ENCODE peak calls at places on chromosomes 7 and 10, in five cellular contexts. H, W, G, Y and V are unnamed samples.

GRCh38 chr7:6121141-6121540 is 90.0 kb downstream of the ANKRD61 start:
- DNase-seq in H (peak; percentile 19), W (no peak), G (no peak), Y (no peak), V (no peak)

GRCh38 chr10:74103560-74104248 is 46.9 kb downstream of the AP3M1 start:
- DNase-seq in H (no peak), W (no peak), G (no peak), Y (no peak), V (peak; percentile 11)

GRCh38 chr10:131901181-131901829 is 497 bp downstream of the PPP2R2D start:
- DNase-seq in H (no peak), W (no peak), G (peak; percentile 67), Y (peak; percentile 49), V (no peak)

GRCh38 chr7:100087055-100087750 is 1.6 kb upstream of the COPS6 start:
- DNase-seq in H (peak; percentile 48), W (no peak), G (no peak), Y (no peak), V (no peak)

GRCh38 chr7:117639966-117640365 is 160.1 kb downstream of the CFTR start:
- DNase-seq in H (no peak), W (no peak), G (no peak), Y (no peak), V (no peak)

GRCh38 chr10:43680035-43680434 is 31.4 kb upstream of the ZNF32 start:
- DNase-seq in H (no peak), W (no peak), G (no peak), Y (no peak), V (no peak)

GRCh38 chr10:6022693-6023092 is 39.5 kb downstream of the IL2RA start:
- DNase-seq in H (no peak), W (no peak), G (no peak), Y (no peak), V (no peak)

GRCh38 chr10:78774999-78775711 is 293.6 kb upstream of the ZMIZ1 start:
- DNase-seq in H (no peak), W (no peak), G (no peak), Y (no peak), V (no peak)

GRCh38 chr10:48594371-48594770 is 10.5 kb downstream of the ARHGAP22 start:
- DNase-seq in H (no peak), W (no peak), G (no peak), Y (no peak), V (no peak)

GRCh38 chr7:156177396-156178055 is 365.3 kb upstream of the SHH start:
- DNase-seq in H (no peak), W (peak; percentile 86), G (no peak), Y (no peak), V (no peak)

GRCh38 chr10:32982293-32982709 is 24.3 kb upstream of the ITGB1 start:
- DNase-seq in H (peak; percentile 79), W (no peak), G (no peak), Y (no peak), V (no peak)

GRCh38 chr7:43583424-43584199 is 704 bp downstream of the STK17A start:
- DNase-seq in H (no peak), W (peak; percentile 61), G (peak; percentile 86), Y (peak; percentile 44), V (peak; percentile 41)

GRCh38 chr7:102064361-102065025 is 222.2 kb upstream of the SH2B2 start:
- DNase-seq in H (peak; percentile 49), W (no peak), G (peak; percentile 33), Y (no peak), V (no peak)

GRCh38 chr10:106038246-106038645 is 1126.3 kb downstream of the SORCS1 start:
- DNase-seq in H (no peak), W (no peak), G (no peak), Y (no peak), V (no peak)

GRCh38 chr10:133453516-133454203 is at the start of gene SCART1:
- DNase-seq in H (no peak), W (no peak), G (no peak), Y (no peak), V (no peak)

GRCh38 chr7:94062372-94062771 is 58.2 kb upstream of the BET1 start:
- DNase-seq in H (no peak), W (no peak), G (no peak), Y (no peak), V (no peak)

GRCh38 chr7:101630591-101630990 is 1.5 kb upstream of the MYL10 start:
- DNase-seq in H (peak; percentile 54), W (no peak), G (no peak), Y (peak; percentile 22), V (no peak)

GRCh38 chr7:154857240-154857639 is 145.7 kb downstream of the PAXIP1 start:
- DNase-seq in H (no peak), W (no peak), G (no peak), Y (no peak), V (no peak)

GRCh38 chr7:143511593-143512047 is 33.9 kb downstream of the TAS2R41 start:
- DNase-seq in H (no peak), W (no peak), G (no peak), Y (no peak), V (no peak)

GRCh38 chr7:34837826-34838225 is 179.8 kb downstream of the NPSR1 start:
- DNase-seq in H (no peak), W (no peak), G (no peak), Y (no peak), V (no peak)

GRCh38 chr7:98810166-98810802 is 59.5 kb downstream of the TMEM130 start:
- DNase-seq in H (no peak), W (peak; percentile 70), G (no peak), Y (no peak), V (peak; percentile 36)

GRCh38 chr10:76727009-76727408 is 910.6 kb downstream of the KCNMA1 start:
- DNase-seq in H (no peak), W (no peak), G (no peak), Y (no peak), V (no peak)

GRCh38 chr7:149460493-149461330 is at the start of gene ZNF777:
- DNase-seq in H (no peak), W (peak; percentile 71), G (peak; percentile 87), Y (peak; percentile 71), V (peak; percentile 68)

GRCh38 chr7:150945171-150945852 is 32.8 kb downstream of the KCNH2 start:
- DNase-seq in H (no peak), W (no peak), G (no peak), Y (no peak), V (no peak)

GRCh38 chr10:121926669-121927360 is 1.0 kb downstream of the ATE1 start:
- DNase-seq in H (no peak), W (no peak), G (no peak), Y (no peak), V (no peak)

GRCh38 chr7:43799605-43800004 is 41.1 kb downstream of the BLVRA start:
- DNase-seq in H (peak; percentile 11), W (no peak), G (no peak), Y (no peak), V (no peak)

GRCh38 chr7:42605800-42606199 is 306.1 kb downstream of the C7orf25 start:
- DNase-seq in H (no peak), W (no peak), G (no peak), Y (no peak), V (no peak)

GRCh38 chr10:131576341-131577177 is 265.0 kb upstream of the TCERG1L start:
- DNase-seq in H (no peak), W (no peak), G (no peak), Y (no peak), V (no peak)

GRCh38 chr7:41918597-41918996 is 215.7 kb upstream of the INHBA start:
- DNase-seq in H (no peak), W (no peak), G (no peak), Y (no peak), V (no peak)

GRCh38 chr7:71364559-71364958 is 232.6 kb downstream of the GALNT17 start:
- DNase-seq in H (no peak), W (no peak), G (no peak), Y (no peak), V (no peak)

GRCh38 chr7:33903770-33904679 is 1.3 kb upstream of the BMPER start:
- DNase-seq in H (no peak), W (peak; percentile 32), G (peak; percentile 68), Y (peak; percentile 38), V (no peak)

GRCh38 chr7:28847176-28847575 is 111.0 kb downstream of the TRIL start:
- DNase-seq in H (no peak), W (no peak), G (no peak), Y (no peak), V (no peak)